ENCODE peak calls at places on chromosome 13, in four cellular contexts. One of them, this sample, is unnamed.

GRCh38 chr13:52414963-52415362 is 9.0 kb upstream of the THSD1 start:
- DNase-seq in uterus: no peak
- DNase-seq in IMR-90: peak; percentile 69
- DNase-seq in right lobe of liver: no peak
- DNase-seq in this sample: peak; percentile 49

GRCh38 chr13:27139565-27139964 is 32.0 kb downstream of the USP12 start:
- DNase-seq in uterus: no peak
- DNase-seq in IMR-90: no peak
- DNase-seq in right lobe of liver: no peak
- DNase-seq in this sample: peak; percentile 67

GRCh38 chr13:113493315-113493951 is 2.9 kb upstream of the DCUN1D2 start:
- DNase-seq in uterus: no peak
- DNase-seq in IMR-90: peak; percentile 99
- DNase-seq in right lobe of liver: no peak
- DNase-seq in this sample: peak; percentile 93

GRCh38 chr13:99971576-99972189 is at the start of gene ZIC5:
- DNase-seq in uterus: no peak
- DNase-seq in IMR-90: no peak
- DNase-seq in right lobe of liver: no peak
- DNase-seq in this sample: no peak

GRCh38 chr13:97189943-97190342 is 32.2 kb upstream of the MBNL2 start:
- DNase-seq in uterus: no peak
- DNase-seq in IMR-90: no peak
- DNase-seq in right lobe of liver: no peak
- DNase-seq in this sample: no peak

GRCh38 chr13:25717798-25718197 is 334.0 kb downstream of the SHISA2 start:
- DNase-seq in uterus: no peak
- DNase-seq in IMR-90: no peak
- DNase-seq in right lobe of liver: no peak
- DNase-seq in this sample: no peak

GRCh38 chr13:23599083-23599925 is 29.1 kb downstream of the TNFRSF19 start:
- DNase-seq in uterus: no peak
- DNase-seq in IMR-90: no peak
- DNase-seq in right lobe of liver: no peak
- DNase-seq in this sample: no peak

GRCh38 chr13:36428083-36428482 is 4.2 kb upstream of the CCNA1 start:
- DNase-seq in uterus: no peak
- DNase-seq in IMR-90: no peak
- DNase-seq in right lobe of liver: no peak
- DNase-seq in this sample: peak; percentile 94

GRCh38 chr13:34654203-34654602 is 287.9 kb upstream of the NBEA start:
- DNase-seq in uterus: no peak
- DNase-seq in IMR-90: no peak
- DNase-seq in right lobe of liver: no peak
- DNase-seq in this sample: no peak

GRCh38 chr13:27151798-27152599 is 19.6 kb downstream of the USP12 start:
- DNase-seq in uterus: no peak
- DNase-seq in IMR-90: peak; percentile 29
- DNase-seq in right lobe of liver: no peak
- DNase-seq in this sample: no peak

GRCh38 chr13:51761638-51762350 is 42.2 kb downstream of the DHRS12 start:
- DNase-seq in uterus: no peak
- DNase-seq in IMR-90: peak; percentile 59
- DNase-seq in right lobe of liver: no peak
- DNase-seq in this sample: no peak

GRCh38 chr13:74767031-74767430 is 632.8 kb upstream of the KLF12 start:
- DNase-seq in uterus: no peak
- DNase-seq in IMR-90: peak; percentile 66
- DNase-seq in right lobe of liver: no peak
- DNase-seq in this sample: no peak

GRCh38 chr13:23799945-23800344 is 89.3 kb downstream of the MIPEP start:
- DNase-seq in uterus: no peak
- DNase-seq in IMR-90: peak; percentile 38
- DNase-seq in right lobe of liver: no peak
- DNase-seq in this sample: no peak

GRCh38 chr13:60617863-60618733 is 221.1 kb downstream of the TDRD3 start:
- DNase-seq in uterus: no peak
- DNase-seq in IMR-90: peak; percentile 36
- DNase-seq in right lobe of liver: no peak
- DNase-seq in this sample: no peak

GRCh38 chr13:22111961-22112360 is 441.1 kb downstream of the FGF9 start:
- DNase-seq in uterus: no peak
- DNase-seq in IMR-90: no peak
- DNase-seq in right lobe of liver: no peak
- DNase-seq in this sample: no peak

GRCh38 chr13:59442946-59443345 is 720.8 kb downstream of the DIAPH3 start:
- DNase-seq in uterus: no peak
- DNase-seq in IMR-90: peak; percentile 45
- DNase-seq in right lobe of liver: no peak
- DNase-seq in this sample: no peak

GRCh38 chr13:95716231-95716630 is 39.3 kb downstream of the DNAJC3 start:
- DNase-seq in uterus: no peak
- DNase-seq in IMR-90: no peak
- DNase-seq in right lobe of liver: no peak
- DNase-seq in this sample: no peak

DNA sequence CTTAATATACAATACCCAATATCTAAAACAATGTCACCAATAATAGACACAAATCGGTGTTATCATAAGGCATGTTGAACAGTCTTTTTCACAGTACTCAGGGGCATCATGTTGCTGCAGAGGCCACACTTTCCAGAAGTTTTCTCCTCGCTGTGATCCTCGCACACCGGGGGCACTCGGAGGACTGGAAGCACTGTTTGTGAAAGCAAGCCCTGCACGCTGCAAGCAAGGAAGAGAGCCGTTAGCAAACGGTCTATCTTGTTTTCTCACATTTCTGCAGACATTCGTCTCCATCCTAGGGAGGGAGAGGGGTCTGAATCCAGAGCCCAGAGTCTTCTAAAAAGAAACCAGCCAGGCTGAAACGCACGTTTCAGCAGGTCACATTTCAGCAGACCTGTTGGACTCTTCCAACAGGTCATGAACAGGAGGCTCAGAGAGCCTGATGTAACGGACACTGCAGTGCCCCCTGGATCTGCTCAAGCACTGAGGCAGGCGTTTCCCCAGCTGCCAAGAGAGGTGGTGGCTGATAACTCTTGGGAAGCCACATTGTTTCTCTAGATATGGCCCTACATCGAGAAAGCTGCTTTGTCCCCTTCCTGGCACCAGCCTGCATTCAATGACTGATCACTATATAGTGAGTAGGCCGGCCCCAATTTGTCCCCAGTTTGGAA is 43.6 kb downstream of the RUBCNL start:
- DNase-seq in uterus: no peak
- DNase-seq in IMR-90: no peak
- DNase-seq in right lobe of liver: no peak
- DNase-seq in this sample: no peak
- H3K27ac ChIP-seq in uterus: no peak overlapping the region
- H3K27ac ChIP-seq in IMR-90: no peak overlapping the region
- H3K27ac ChIP-seq in right lobe of liver: no peak overlapping the region
- H3K27ac ChIP-seq in this sample: no peak overlapping the region

GRCh38 chr13:44309771-44310767 is 63.6 kb upstream of the SERP2 start:
- DNase-seq in uterus: no peak
- DNase-seq in IMR-90: no peak
- DNase-seq in right lobe of liver: no peak
- DNase-seq in this sample: no peak
- H3K27ac ChIP-seq in uterus: no peak overlapping the region
- H3K27ac ChIP-seq in IMR-90: no peak overlapping the region
- H3K27ac ChIP-seq in right lobe of liver: no peak overlapping the region
- H3K27ac ChIP-seq in this sample: peak overlapping the region; percentile 98

DNA sequence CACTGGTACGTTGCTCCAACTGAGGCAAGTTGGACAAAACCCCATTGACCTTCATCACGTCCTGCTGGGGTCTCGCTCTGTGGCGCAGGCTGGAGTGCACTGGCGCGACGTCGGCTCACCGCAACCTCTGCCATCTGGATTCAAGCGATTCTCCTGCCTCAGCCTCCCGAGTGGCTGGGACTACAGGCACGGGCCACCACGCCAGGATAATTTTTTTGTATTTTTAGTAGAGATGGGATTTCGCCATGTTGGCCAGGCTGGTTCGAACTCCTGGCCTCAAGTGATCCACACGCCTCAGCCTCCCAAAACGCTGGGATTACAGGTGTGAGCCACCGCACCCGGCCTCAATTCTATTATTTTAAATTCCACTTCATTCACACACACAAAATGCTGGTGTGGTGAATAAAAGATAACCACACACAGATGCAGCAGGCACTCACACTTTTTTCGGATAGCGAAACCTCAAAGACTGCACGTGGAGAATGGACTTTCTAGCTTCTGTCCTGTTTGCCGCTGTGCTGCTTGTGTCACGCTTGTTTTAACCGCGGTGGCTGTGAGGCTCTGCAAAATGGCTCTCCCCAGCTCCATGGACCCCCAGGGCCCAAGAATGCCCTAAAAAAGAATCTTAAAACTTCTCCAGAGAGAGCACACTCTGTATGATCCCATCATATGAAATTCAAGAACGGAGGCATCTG is 58.4 kb downstream of the COL4A1 start:
- DNase-seq in uterus: no peak
- DNase-seq in IMR-90: no peak
- DNase-seq in right lobe of liver: no peak
- DNase-seq in this sample: no peak
- H3K27ac ChIP-seq in uterus: peak overlapping the region; percentile 82
- H3K27ac ChIP-seq in IMR-90: peak overlapping the region; percentile 99
- H3K27ac ChIP-seq in right lobe of liver: peak overlapping the region; percentile 43
- H3K27ac ChIP-seq in this sample: no peak overlapping the region

DNA sequence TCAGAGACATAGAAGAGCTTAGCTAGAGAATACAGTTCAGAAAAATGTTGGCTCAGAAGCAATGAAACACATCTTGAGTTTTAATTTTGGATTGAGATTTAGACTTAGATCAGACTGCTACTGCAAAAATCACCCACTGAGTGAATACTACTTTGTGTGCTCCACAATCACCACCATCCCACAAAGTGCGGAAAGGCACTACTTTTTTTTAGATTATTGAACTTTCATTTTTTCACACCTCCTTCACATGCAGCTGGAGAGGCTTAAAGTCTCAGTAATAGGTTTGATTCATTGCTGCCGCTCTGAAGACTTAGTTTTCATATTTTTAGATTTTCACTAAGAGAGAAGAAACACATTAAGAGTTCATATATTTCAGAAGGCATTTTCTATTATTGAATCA is 289.9 kb upstream of the PRR20A start:
- DNase-seq in uterus: no peak
- DNase-seq in IMR-90: no peak
- DNase-seq in right lobe of liver: no peak
- DNase-seq in this sample: no peak
- H3K27ac ChIP-seq in uterus: no peak overlapping the region
- H3K27ac ChIP-seq in IMR-90: no peak overlapping the region
- H3K27ac ChIP-seq in right lobe of liver: no peak overlapping the region
- H3K27ac ChIP-seq in this sample: no peak overlapping the region

GRCh38 chr13:76709851-76710250 is 176.4 kb downstream of the KCTD12 start:
- DNase-seq in uterus: no peak
- DNase-seq in IMR-90: peak; percentile 36
- DNase-seq in right lobe of liver: no peak
- DNase-seq in this sample: no peak
- H3K27ac ChIP-seq in uterus: no peak overlapping the region
- H3K27ac ChIP-seq in IMR-90: peak overlapping the region; percentile 48
- H3K27ac ChIP-seq in right lobe of liver: no peak overlapping the region
- H3K27ac ChIP-seq in this sample: no peak overlapping the region

GRCh38 chr13:28494861-28495585 is at the start of gene FLT1:
- DNase-seq in uterus: peak; percentile 63
- DNase-seq in IMR-90: peak; percentile 38
- DNase-seq in right lobe of liver: peak; percentile 84
- DNase-seq in this sample: no peak
- H3K27ac ChIP-seq in uterus: peak within 1 kb of the TSS; percentile 65
- H3K27ac ChIP-seq in IMR-90: no peak within 1 kb of the TSS
- H3K27ac ChIP-seq in right lobe of liver: peak within 1 kb of the TSS; percentile 54
- H3K27ac ChIP-seq in this sample: no peak within 1 kb of the TSS

GRCh38 chr13:98411617-98412310 is 165.1 kb downstream of the STK24 start:
- DNase-seq in uterus: no peak
- DNase-seq in IMR-90: no peak
- DNase-seq in right lobe of liver: no peak
- DNase-seq in this sample: no peak
- H3K27ac ChIP-seq in uterus: no peak overlapping the region
- H3K27ac ChIP-seq in IMR-90: no peak overlapping the region
- H3K27ac ChIP-seq in right lobe of liver: no peak overlapping the region
- H3K27ac ChIP-seq in this sample: no peak overlapping the region

DNA sequence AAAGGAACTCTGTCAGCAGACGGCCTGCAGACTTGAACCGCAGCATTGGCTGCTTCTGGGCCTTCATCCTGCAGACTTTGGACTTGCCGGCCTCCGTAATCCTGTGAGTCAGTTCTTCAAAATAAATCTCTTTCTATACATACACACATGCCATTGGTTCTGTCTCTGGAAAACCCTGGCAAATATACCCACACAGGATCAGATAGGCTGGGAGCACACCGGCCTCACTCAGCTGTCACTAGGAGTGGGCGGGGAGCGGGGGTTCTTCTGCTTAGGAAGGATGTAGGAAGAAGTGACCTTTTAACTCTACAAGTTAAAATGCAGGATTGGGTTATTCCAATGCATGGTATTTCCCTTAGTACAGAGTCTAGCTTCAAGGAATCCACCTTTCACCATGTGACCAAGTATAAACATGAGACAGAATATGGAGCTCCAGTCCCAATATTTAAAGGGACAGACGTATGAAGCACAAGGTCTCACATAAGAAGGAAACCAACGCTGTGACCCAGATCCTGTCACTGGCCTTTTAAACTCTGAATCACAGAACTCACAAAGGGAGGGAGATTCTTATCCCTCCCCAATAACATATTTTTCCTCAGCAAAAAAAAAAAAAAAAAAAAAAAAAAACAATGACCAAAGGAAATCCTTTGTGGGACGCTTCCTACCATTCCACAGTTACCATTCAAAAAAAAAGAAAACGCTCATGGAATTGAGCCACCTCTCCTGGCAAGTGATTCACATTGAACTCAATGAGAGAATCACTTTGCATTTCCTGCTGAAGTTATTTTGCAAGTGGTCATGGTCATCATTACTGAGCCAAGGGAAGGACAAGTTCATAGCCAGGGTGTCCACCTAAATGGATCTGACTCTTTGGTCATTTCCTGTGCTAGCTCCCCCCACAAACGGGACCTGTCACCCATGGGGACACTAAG is 352.9 kb downstream of the FOXO1 start:
- DNase-seq in uterus: no peak
- DNase-seq in IMR-90: no peak
- DNase-seq in right lobe of liver: no peak
- DNase-seq in this sample: no peak
- H3K27ac ChIP-seq in uterus: peak overlapping the region; percentile 44
- H3K27ac ChIP-seq in IMR-90: no peak overlapping the region
- H3K27ac ChIP-seq in right lobe of liver: no peak overlapping the region
- H3K27ac ChIP-seq in this sample: no peak overlapping the region

DNA sequence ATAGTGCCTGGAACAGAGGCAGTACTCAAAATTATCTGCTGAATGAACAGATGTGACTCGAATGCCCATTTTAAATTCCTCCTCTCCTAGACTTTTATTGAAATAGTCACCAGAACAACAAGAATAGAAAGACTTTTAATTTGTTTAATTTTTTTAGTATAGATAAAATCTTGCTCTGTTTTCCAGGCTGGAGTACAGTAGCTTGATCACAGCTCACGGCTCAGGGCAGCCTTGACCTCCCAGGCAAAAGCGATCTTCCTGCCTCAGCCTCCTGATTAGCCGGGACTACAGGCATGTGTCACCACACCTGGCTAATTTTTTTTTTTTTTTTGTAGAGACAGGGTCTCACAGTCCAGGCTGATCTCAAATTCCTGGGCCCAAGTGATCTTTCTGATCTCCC is 120.9 kb upstream of the FREM2 start:
- DNase-seq in uterus: no peak
- DNase-seq in IMR-90: no peak
- DNase-seq in right lobe of liver: no peak
- DNase-seq in this sample: no peak
- H3K27ac ChIP-seq in uterus: no peak overlapping the region
- H3K27ac ChIP-seq in IMR-90: no peak overlapping the region
- H3K27ac ChIP-seq in right lobe of liver: no peak overlapping the region
- H3K27ac ChIP-seq in this sample: no peak overlapping the region

GRCh38 chr13:29850213-29850898 is at the start of gene UBL3:
- DNase-seq in uterus: peak; percentile 98
- DNase-seq in IMR-90: peak; percentile 95
- DNase-seq in right lobe of liver: peak; percentile 97
- DNase-seq in this sample: peak; percentile 90
- H3K27ac ChIP-seq in uterus: peak within 1 kb of the TSS; percentile 99
- H3K27ac ChIP-seq in IMR-90: peak within 1 kb of the TSS; percentile 98
- H3K27ac ChIP-seq in right lobe of liver: peak within 1 kb of the TSS; percentile 97
- H3K27ac ChIP-seq in this sample: peak within 1 kb of the TSS; percentile 90